ENCODE peak calls at places on chromosome 14, in five cellular contexts. One of them, this sample, is unnamed.

GRCh38 chr14:73472182-73473114 is 14.1 kb upstream of the NUMB start:
- DNase-seq in K562: peak; percentile 38
- DNase-seq in H1: no peak
- DNase-seq in GM12878: peak; percentile 57
- DNase-seq in HepG2: peak; percentile 64
- DNase-seq in this sample: peak; percentile 60

GRCh38 chr14:94673781-94674231 is 61.6 kb downstream of the SERPINA3 start:
- DNase-seq in GM12878: no peak
- DNase-seq in HepG2: no peak
- DNase-seq in K562: no peak
- DNase-seq in H1: no peak
- DNase-seq in this sample: no peak

GRCh38 chr14:35556548-35556947 is 22.6 kb downstream of the INSM2 start:
- DNase-seq in K562: no peak
- DNase-seq in H1: no peak
- DNase-seq in HepG2: no peak
- DNase-seq in GM12878: no peak
- DNase-seq in this sample: no peak

GRCh38 chr14:72800848-72801370 is 93.0 kb downstream of the DPF3 start:
- DNase-seq in K562: no peak
- DNase-seq in HepG2: no peak
- DNase-seq in GM12878: no peak
- DNase-seq in H1: no peak
- DNase-seq in this sample: no peak

GRCh38 chr14:94995551-94995950 is 161.8 kb downstream of the DICER1 start:
- DNase-seq in HepG2: no peak
- DNase-seq in K562: no peak
- DNase-seq in GM12878: no peak
- DNase-seq in H1: no peak
- DNase-seq in this sample: no peak

GRCh38 chr14:104138098-104138890 is at the start of gene KIF26A:
- DNase-seq in H1: no peak
- DNase-seq in HepG2: no peak
- DNase-seq in GM12878: no peak
- DNase-seq in K562: no peak
- DNase-seq in this sample: peak; percentile 51

GRCh38 chr14:21090940-21091663 is 7.4 kb downstream of the ZNF219 start:
- DNase-seq in H1: no peak
- DNase-seq in HepG2: no peak
- DNase-seq in GM12878: no peak
- DNase-seq in K562: no peak
- DNase-seq in this sample: no peak

GRCh38 chr14:38839743-38840375 is 263.2 kb downstream of the SEC23A start:
- DNase-seq in GM12878: no peak
- DNase-seq in H1: no peak
- DNase-seq in K562: no peak
- DNase-seq in HepG2: no peak
- DNase-seq in this sample: no peak

GRCh38 chr14:89911018-89911919 is 43.3 kb downstream of the EFCAB11 start:
- DNase-seq in H1: peak; percentile 44
- DNase-seq in GM12878: no peak
- DNase-seq in K562: no peak
- DNase-seq in HepG2: peak; percentile 91
- DNase-seq in this sample: no peak

GRCh38 chr14:54627718-54628345 is 60.9 kb downstream of the SAMD4A start:
- DNase-seq in K562: no peak
- DNase-seq in HepG2: no peak
- DNase-seq in H1: no peak
- DNase-seq in GM12878: peak; percentile 57
- DNase-seq in this sample: no peak

GRCh38 chr14:37709419-37710195 is 114.2 kb downstream of the TTC6 start:
- DNase-seq in GM12878: no peak
- DNase-seq in HepG2: peak; percentile 70
- DNase-seq in K562: peak; percentile 7
- DNase-seq in H1: no peak
- DNase-seq in this sample: peak; percentile 16

GRCh38 chr14:94173471-94173884 is 644 bp upstream of the PPP4R4 start:
- DNase-seq in K562: no peak
- DNase-seq in HepG2: no peak
- DNase-seq in GM12878: no peak
- DNase-seq in H1: no peak
- DNase-seq in this sample: no peak

GRCh38 chr14:36293824-36294223 is 26.6 kb downstream of the MBIP start:
- DNase-seq in H1: no peak
- DNase-seq in GM12878: no peak
- DNase-seq in HepG2: peak; percentile 30
- DNase-seq in K562: no peak
- DNase-seq in this sample: no peak

GRCh38 chr14:91405241-91405721 is 12.3 kb downstream of the CCDC88C start:
- DNase-seq in GM12878: no peak
- DNase-seq in H1: no peak
- DNase-seq in K562: no peak
- DNase-seq in HepG2: no peak
- DNase-seq in this sample: no peak

GRCh38 chr14:67232631-67233030 is 8.6 kb upstream of the PALS1 start:
- DNase-seq in K562: no peak
- DNase-seq in HepG2: no peak
- DNase-seq in H1: no peak
- DNase-seq in GM12878: no peak
- DNase-seq in this sample: no peak

GRCh38 chr14:101336203-101336602 is 225.1 kb upstream of the DIO3 start:
- DNase-seq in HepG2: no peak
- DNase-seq in H1: no peak
- DNase-seq in K562: no peak
- DNase-seq in GM12878: no peak
- DNase-seq in this sample: no peak

GRCh38 chr14:51860164-51860835 is at the start of gene GNG2:
- DNase-seq in GM12878: peak; percentile 71
- DNase-seq in HepG2: no peak
- DNase-seq in H1: no peak
- DNase-seq in K562: no peak
- DNase-seq in this sample: no peak

GRCh38 chr14:31935406-31935805 is 141.7 kb upstream of the ARHGAP5 start:
- DNase-seq in HepG2: peak; percentile 79
- DNase-seq in GM12878: no peak
- DNase-seq in H1: no peak
- DNase-seq in K562: no peak
- DNase-seq in this sample: no peak

GRCh38 chr14:105980224-105980623 is 453.8 kb downstream of the TMEM121 start:
- DNase-seq in K562: no peak
- DNase-seq in H1: no peak
- DNase-seq in GM12878: no peak
- DNase-seq in HepG2: no peak
- DNase-seq in this sample: no peak

GRCh38 chr14:105358943-105359342 is 39.4 kb upstream of the TEX22 start:
- DNase-seq in H1: no peak
- DNase-seq in HepG2: no peak
- DNase-seq in K562: no peak
- DNase-seq in GM12878: no peak
- DNase-seq in this sample: no peak

GRCh38 chr14:23286020-23286903 is at the start of gene HOMEZ:
- DNase-seq in K562: peak; percentile 96
- DNase-seq in H1: peak; percentile 89
- DNase-seq in HepG2: peak; percentile 100
- DNase-seq in GM12878: peak; percentile 95
- DNase-seq in this sample: peak; percentile 92

GRCh38 chr14:58272589-58273372 is 25.6 kb upstream of the ARID4A start:
- DNase-seq in GM12878: no peak
- DNase-seq in K562: no peak
- DNase-seq in H1: no peak
- DNase-seq in HepG2: peak; percentile 98
- DNase-seq in this sample: no peak

GRCh38 chr14:33564774-33565630 is 385.9 kb downstream of the EGLN3 start:
- DNase-seq in GM12878: peak; percentile 57
- DNase-seq in HepG2: peak; percentile 29
- DNase-seq in H1: peak; percentile 31
- DNase-seq in K562: peak; percentile 22
- DNase-seq in this sample: no peak

GRCh38 chr14:74620497-74620921 is 8.5 kb upstream of the LTBP2 start:
- DNase-seq in HepG2: peak; percentile 72
- DNase-seq in K562: peak; percentile 35
- DNase-seq in GM12878: no peak
- DNase-seq in H1: no peak
- DNase-seq in this sample: peak; percentile 90

GRCh38 chr14:35825968-35826217 is 245 bp upstream of the BRMS1L start:
- DNase-seq in H1: no peak
- DNase-seq in GM12878: no peak
- DNase-seq in K562: no peak
- DNase-seq in HepG2: no peak
- DNase-seq in this sample: no peak

GRCh38 chr14:95039993-95040348 is 117.4 kb downstream of the DICER1 start:
- DNase-seq in GM12878: no peak
- DNase-seq in K562: no peak
- DNase-seq in H1: no peak
- DNase-seq in HepG2: no peak
- DNase-seq in this sample: no peak

GRCh38 chr14:72850360-72850759 is 43.5 kb downstream of the DPF3 start:
- DNase-seq in K562: no peak
- DNase-seq in H1: no peak
- DNase-seq in GM12878: no peak
- DNase-seq in HepG2: peak; percentile 12
- DNase-seq in this sample: no peak

GRCh38 chr14:102279688-102280348 is 25.1 kb downstream of the MOK start:
- DNase-seq in K562: no peak
- DNase-seq in HepG2: peak; percentile 64
- DNase-seq in GM12878: no peak
- DNase-seq in H1: no peak
- DNase-seq in this sample: peak; percentile 84

GRCh38 chr14:50658203-50658602 is 9.9 kb downstream of the SAV1 start:
- DNase-seq in GM12878: no peak
- DNase-seq in K562: no peak
- DNase-seq in HepG2: no peak
- DNase-seq in H1: no peak
- DNase-seq in this sample: no peak

GRCh38 chr14:80426686-80427085 is 215.4 kb upstream of the DIO2 start:
- DNase-seq in H1: no peak
- DNase-seq in GM12878: no peak
- DNase-seq in HepG2: no peak
- DNase-seq in K562: no peak
- DNase-seq in this sample: no peak

GRCh38 chr14:32087173-32087861 is 10.2 kb downstream of the ARHGAP5 start:
- DNase-seq in GM12878: no peak
- DNase-seq in H1: no peak
- DNase-seq in K562: peak; percentile 3
- DNase-seq in HepG2: peak; percentile 73
- DNase-seq in this sample: peak; percentile 83

GRCh38 chr14:105116451-105117256 is 51.4 kb upstream of the GPR132 start:
- DNase-seq in H1: no peak
- DNase-seq in K562: no peak
- DNase-seq in GM12878: no peak
- DNase-seq in HepG2: no peak
- DNase-seq in this sample: no peak

GRCh38 chr14:105072381-105072861 is 7.2 kb upstream of the GPR132 start:
- DNase-seq in K562: no peak
- DNase-seq in GM12878: no peak
- DNase-seq in H1: no peak
- DNase-seq in HepG2: no peak
- DNase-seq in this sample: no peak

GRCh38 chr14:68392393-68393085 is 400.3 kb downstream of the ZFP36L1 start:
- DNase-seq in K562: no peak
- DNase-seq in GM12878: no peak
- DNase-seq in HepG2: peak; percentile 13
- DNase-seq in H1: no peak
- DNase-seq in this sample: no peak

GRCh38 chr14:99755068-99755405 is 38.2 kb upstream of the EML1 start:
- DNase-seq in HepG2: no peak
- DNase-seq in GM12878: no peak
- DNase-seq in H1: no peak
- DNase-seq in K562: no peak
- DNase-seq in this sample: no peak
- H3K4me1 ChIP-seq in HepG2: peaks cover 6% of the 10 kb centered on the region
- H3K4me1 ChIP-seq in GM12878: peaks cover 6% of the 10 kb centered on the region
- H3K4me1 ChIP-seq in H1: no peaks in the 10 kb centered on the region
- H3K4me1 ChIP-seq in K562: no peaks in the 10 kb centered on the region
- H3K4me1 ChIP-seq in this sample: peaks cover 28% of the 10 kb centered on the region

GRCh38 chr14:24430143-24430681 is 458 bp downstream of the KHNYN start:
- DNase-seq in H1: no peak
- DNase-seq in K562: peak; percentile 85
- DNase-seq in GM12878: no peak
- DNase-seq in HepG2: peak; percentile 71
- DNase-seq in this sample: no peak
- H3K9ac ChIP-seq in H1: peak overlapping the region; percentile 84
- H3K9ac ChIP-seq in K562: peak overlapping the region; percentile 84
- H3K9ac ChIP-seq in GM12878: peak overlapping the region; percentile 80
- H3K9ac ChIP-seq in HepG2: peak overlapping the region; percentile 79
- H3K9ac ChIP-seq in this sample: peak overlapping the region; percentile 95

GRCh38 chr14:59438148-59438766 is 26.9 kb downstream of the GPR135 start:
- DNase-seq in GM12878: no peak
- DNase-seq in HepG2: no peak
- DNase-seq in K562: no peak
- DNase-seq in H1: no peak
- DNase-seq in this sample: no peak
- TF ChIP-seq SP1 in GM12878: no peak
- TF ChIP-seq SP1 in HepG2: no peak
- TF ChIP-seq SP1 in K562: no peak
- TF ChIP-seq SP1 in H1: no peak
- TF ChIP-seq SP1 in this sample: no peak

GRCh38 chr14:93035585-93035916 is 80.2 kb downstream of the ITPK1 start:
- DNase-seq in K562: no peak
- DNase-seq in GM12878: no peak
- DNase-seq in HepG2: no peak
- DNase-seq in H1: no peak
- DNase-seq in this sample: no peak

GRCh38 chr14:93032301-93032929 is 83.3 kb downstream of the ITPK1 start:
- DNase-seq in H1: no peak
- DNase-seq in K562: no peak
- DNase-seq in HepG2: no peak
- DNase-seq in GM12878: no peak
- DNase-seq in this sample: no peak

GRCh38 chr14:93034671-93034994 is 81.1 kb downstream of the ITPK1 start:
- DNase-seq in H1: no peak
- DNase-seq in HepG2: no peak
- DNase-seq in GM12878: no peak
- DNase-seq in K562: no peak
- DNase-seq in this sample: no peak

GRCh38 chr14:93033039-93033982 is 82.4 kb downstream of the ITPK1 start:
- DNase-seq in GM12878: no peak
- DNase-seq in K562: no peak
- DNase-seq in HepG2: no peak
- DNase-seq in H1: no peak
- DNase-seq in this sample: no peak

GRCh38 chr14:93033983-93034670 is 81.6 kb downstream of the ITPK1 start:
- DNase-seq in HepG2: no peak
- DNase-seq in GM12878: no peak
- DNase-seq in H1: no peak
- DNase-seq in K562: peak; percentile 62
- DNase-seq in this sample: no peak
- H3K4me1 ChIP-seq in HepG2: peaks cover 82% of the 10 kb centered on the region
- H3K4me1 ChIP-seq in GM12878: peaks cover 41% of the 10 kb centered on the region
- H3K4me1 ChIP-seq in H1: peaks cover 15% of the 10 kb centered on the region
- H3K4me1 ChIP-seq in K562: peaks cover 23% of the 10 kb centered on the region
- H3K4me1 ChIP-seq in this sample: peaks cover 32% of the 10 kb centered on the region

This sample was measured in HCT116.